ENCODE peak calls at places on chromosomes 3 and 15, in seven cellular contexts. One of them, this sample, is unnamed.
A peak's percentile ranks its signal among the peaks of the same experiment; 100 is the strongest.

GRCh38 chr3:32961189-32961715 is 9.8 kb downstream of the CCR4 start:
- DNase-seq in neuronal stem cell: no peak
- DNase-seq in trophoblast cell: no peak
- DNase-seq in IMR-90: no peak
- DNase-seq in H1: no peak
- DNase-seq in mesendoderm: no peak
- DNase-seq in mesenchymal stem cell: no peak
- DNase-seq in this sample: no peak

GRCh38 chr3:126312326-126312725 is 44.9 kb downstream of the KLF15 start:
- DNase-seq in mesendoderm: no peak
- DNase-seq in mesenchymal stem cell: no peak
- DNase-seq in trophoblast cell: no peak
- DNase-seq in H1: no peak
- DNase-seq in IMR-90: no peak
- DNase-seq in neuronal stem cell: no peak
- DNase-seq in this sample: no peak

GRCh38 chr15:93415576-93415975 is 326.6 kb upstream of the RGMA start:
- DNase-seq in neuronal stem cell: no peak
- DNase-seq in H1: no peak
- DNase-seq in IMR-90: no peak
- DNase-seq in trophoblast cell: no peak
- DNase-seq in mesenchymal stem cell: no peak
- DNase-seq in mesendoderm: no peak
- DNase-seq in this sample: no peak

GRCh38 chr3:66592061-66592875 is 91.4 kb upstream of the LRIG1 start:
- DNase-seq in trophoblast cell: no peak
- DNase-seq in H1: no peak
- DNase-seq in mesendoderm: peak; percentile 42
- DNase-seq in IMR-90: peak; percentile 58
- DNase-seq in neuronal stem cell: peak; percentile 70
- DNase-seq in mesenchymal stem cell: peak; percentile 24
- DNase-seq in this sample: no peak

GRCh38 chr3:72060447-72061034 is 275.6 kb upstream of the PROK2 start:
- DNase-seq in trophoblast cell: no peak
- DNase-seq in neuronal stem cell: no peak
- DNase-seq in mesenchymal stem cell: no peak
- DNase-seq in IMR-90: no peak
- DNase-seq in mesendoderm: no peak
- DNase-seq in H1: no peak
- DNase-seq in this sample: no peak

GRCh38 chr15:44265757-44266156 is 22.8 kb upstream of the GOLM2 start:
- DNase-seq in trophoblast cell: no peak
- DNase-seq in mesendoderm: no peak
- DNase-seq in H1: no peak
- DNase-seq in neuronal stem cell: no peak
- DNase-seq in IMR-90: no peak
- DNase-seq in mesenchymal stem cell: no peak
- DNase-seq in this sample: no peak

GRCh38 chr3:52094591-52095485 is 38.5 kb upstream of the DUSP7 start:
- DNase-seq in mesendoderm: no peak
- DNase-seq in trophoblast cell: no peak
- DNase-seq in IMR-90: no peak
- DNase-seq in H1: no peak
- DNase-seq in mesenchymal stem cell: no peak
- DNase-seq in neuronal stem cell: no peak
- DNase-seq in this sample: no peak

GRCh38 chr15:56616551-56616950 is 116.8 kb downstream of the ZNF280D start:
- DNase-seq in trophoblast cell: no peak
- DNase-seq in mesendoderm: no peak
- DNase-seq in mesenchymal stem cell: no peak
- DNase-seq in H1: no peak
- DNase-seq in IMR-90: no peak
- DNase-seq in neuronal stem cell: no peak
- DNase-seq in this sample: no peak

GRCh38 chr3:129613205-129613740 is 6.8 kb upstream of the PLXND1 start:
- DNase-seq in mesenchymal stem cell: no peak
- DNase-seq in mesendoderm: no peak
- DNase-seq in neuronal stem cell: no peak
- DNase-seq in H1: no peak
- DNase-seq in trophoblast cell: no peak
- DNase-seq in IMR-90: no peak
- DNase-seq in this sample: no peak

GRCh38 chr3:51773529-51773928 is 5.5 kb downstream of the IQCF6 start:
- DNase-seq in neuronal stem cell: no peak
- DNase-seq in IMR-90: no peak
- DNase-seq in H1: peak; percentile 13
- DNase-seq in trophoblast cell: no peak
- DNase-seq in mesendoderm: peak; percentile 39
- DNase-seq in mesenchymal stem cell: no peak
- DNase-seq in this sample: no peak

GRCh38 chr15:65512807-65513416 is 4.6 kb downstream of the DPP8 start:
- DNase-seq in mesenchymal stem cell: no peak
- DNase-seq in IMR-90: no peak
- DNase-seq in trophoblast cell: no peak
- DNase-seq in mesendoderm: no peak
- DNase-seq in H1: no peak
- DNase-seq in neuronal stem cell: no peak
- DNase-seq in this sample: no peak

GRCh38 chr3:120102674-120103073 is 8.4 kb upstream of the GSK3B start:
- DNase-seq in mesenchymal stem cell: no peak
- DNase-seq in mesendoderm: no peak
- DNase-seq in H1: no peak
- DNase-seq in trophoblast cell: no peak
- DNase-seq in IMR-90: no peak
- DNase-seq in neuronal stem cell: no peak
- DNase-seq in this sample: no peak

GRCh38 chr15:66754789-66755188 is 52.8 kb downstream of the SMAD6 start:
- DNase-seq in IMR-90: no peak
- DNase-seq in trophoblast cell: no peak
- DNase-seq in H1: no peak
- DNase-seq in mesenchymal stem cell: no peak
- DNase-seq in mesendoderm: no peak
- DNase-seq in neuronal stem cell: no peak
- DNase-seq in this sample: no peak

GRCh38 chr15:29124581-29125381 is 144.8 kb downstream of the NSMCE3 start:
- DNase-seq in H1: no peak
- DNase-seq in mesendoderm: peak; percentile 62
- DNase-seq in trophoblast cell: peak; percentile 77
- DNase-seq in IMR-90: peak; percentile 12
- DNase-seq in mesenchymal stem cell: no peak
- DNase-seq in neuronal stem cell: no peak
- DNase-seq in this sample: no peak

GRCh38 chr3:12187448-12188327 is 29.0 kb upstream of the TIMP4 start:
- DNase-seq in trophoblast cell: peak; percentile 31
- DNase-seq in mesendoderm: no peak
- DNase-seq in IMR-90: peak; percentile 71
- DNase-seq in H1: no peak
- DNase-seq in mesenchymal stem cell: peak; percentile 57
- DNase-seq in neuronal stem cell: no peak
- DNase-seq in this sample: no peak

GRCh38 chr15:86115138-86115801 is 35.6 kb downstream of the AGBL1 start:
- DNase-seq in IMR-90: no peak
- DNase-seq in trophoblast cell: no peak
- DNase-seq in mesenchymal stem cell: peak; percentile 0
- DNase-seq in neuronal stem cell: no peak
- DNase-seq in H1: no peak
- DNase-seq in mesendoderm: peak; percentile 18
- DNase-seq in this sample: no peak

GRCh38 chr15:71447328-71448250 is 332.3 kb downstream of the THSD4 start:
- DNase-seq in neuronal stem cell: no peak
- DNase-seq in mesendoderm: peak; percentile 73
- DNase-seq in mesenchymal stem cell: no peak
- DNase-seq in H1: no peak
- DNase-seq in IMR-90: peak; percentile 36
- DNase-seq in trophoblast cell: peak; percentile 63
- DNase-seq in this sample: peak; percentile 33
- H3K4ac ChIP-seq in neuronal stem cell: no peak overlapping the region
- H3K4ac ChIP-seq in mesendoderm: no peak overlapping the region
- H3K4ac ChIP-seq in mesenchymal stem cell: no peak overlapping the region
- H3K4ac ChIP-seq in H1: no peak overlapping the region
- H3K4ac ChIP-seq in IMR-90: peak overlapping the region; percentile 46
- H3K4ac ChIP-seq in trophoblast cell: no peak overlapping the region
- H3K4ac ChIP-seq in this sample: no peak overlapping the region

GRCh38 chr15:96339662-96340347 is 9.3 kb downstream of the NR2F2 start:
- DNase-seq in H1: no peak
- DNase-seq in mesendoderm: no peak
- DNase-seq in trophoblast cell: no peak
- DNase-seq in IMR-90: no peak
- DNase-seq in neuronal stem cell: no peak
- DNase-seq in mesenchymal stem cell: peak; percentile 53
- DNase-seq in this sample: no peak

GRCh38 chr15:96341465-96342142 is 11.1 kb downstream of the NR2F2 start:
- DNase-seq in IMR-90: no peak
- DNase-seq in neuronal stem cell: no peak
- DNase-seq in mesendoderm: no peak
- DNase-seq in H1: no peak
- DNase-seq in mesenchymal stem cell: peak; percentile 47
- DNase-seq in trophoblast cell: no peak
- DNase-seq in this sample: peak; percentile 62

GRCh38 chr15:96340348-96340610 is 9.8 kb downstream of the NR2F2 start:
- DNase-seq in mesenchymal stem cell: no peak
- DNase-seq in neuronal stem cell: no peak
- DNase-seq in H1: no peak
- DNase-seq in trophoblast cell: no peak
- DNase-seq in IMR-90: no peak
- DNase-seq in mesendoderm: no peak
- DNase-seq in this sample: no peak

GRCh38 chr15:96342143-96342466 is 11.6 kb downstream of the NR2F2 start:
- DNase-seq in IMR-90: no peak
- DNase-seq in mesenchymal stem cell: no peak
- DNase-seq in H1: no peak
- DNase-seq in mesendoderm: no peak
- DNase-seq in trophoblast cell: no peak
- DNase-seq in neuronal stem cell: no peak
- DNase-seq in this sample: no peak

GRCh38 chr15:96340611-96341464 is 10.3 kb downstream of the NR2F2 start:
- DNase-seq in mesendoderm: peak; percentile 84
- DNase-seq in IMR-90: peak; percentile 73
- DNase-seq in trophoblast cell: no peak
- DNase-seq in neuronal stem cell: peak; percentile 87
- DNase-seq in mesenchymal stem cell: peak; percentile 74
- DNase-seq in H1: no peak
- DNase-seq in this sample: peak; percentile 82
- H3K4ac ChIP-seq in mesendoderm: peak overlapping the region; percentile 26
- H3K4ac ChIP-seq in IMR-90: peak overlapping the region; percentile 98
- H3K4ac ChIP-seq in trophoblast cell: peak overlapping the region; percentile 37
- H3K4ac ChIP-seq in neuronal stem cell: no peak overlapping the region
- H3K4ac ChIP-seq in mesenchymal stem cell: peak overlapping the region; percentile 96
- H3K4ac ChIP-seq in H1: no peak overlapping the region
- H3K4ac ChIP-seq in this sample: no peak overlapping the region

GRCh38 chr15:84606653-84607120 is 5.9 kb downstream of the ZSCAN2 start:
- DNase-seq in IMR-90: no peak
- DNase-seq in trophoblast cell: no peak
- DNase-seq in neuronal stem cell: no peak
- DNase-seq in mesendoderm: no peak
- DNase-seq in H1: no peak
- DNase-seq in mesenchymal stem cell: no peak
- DNase-seq in this sample: no peak

GRCh38 chr15:84605225-84605882 is 4.5 kb downstream of the ZSCAN2 start:
- DNase-seq in mesendoderm: no peak
- DNase-seq in neuronal stem cell: no peak
- DNase-seq in IMR-90: peak; percentile 14
- DNase-seq in H1: no peak
- DNase-seq in trophoblast cell: no peak
- DNase-seq in mesenchymal stem cell: no peak
- DNase-seq in this sample: no peak

GRCh38 chr15:84601555-84601838 is 688 bp downstream of the ZSCAN2 start:
- DNase-seq in H1: no peak
- DNase-seq in neuronal stem cell: no peak
- DNase-seq in trophoblast cell: no peak
- DNase-seq in IMR-90: no peak
- DNase-seq in mesenchymal stem cell: no peak
- DNase-seq in mesendoderm: no peak
- DNase-seq in this sample: no peak

GRCh38 chr15:84604804-84605203 is 4.0 kb downstream of the ZSCAN2 start:
- DNase-seq in neuronal stem cell: no peak
- DNase-seq in trophoblast cell: no peak
- DNase-seq in H1: no peak
- DNase-seq in IMR-90: peak; percentile 5
- DNase-seq in mesenchymal stem cell: no peak
- DNase-seq in mesendoderm: no peak
- DNase-seq in this sample: no peak

DNA sequence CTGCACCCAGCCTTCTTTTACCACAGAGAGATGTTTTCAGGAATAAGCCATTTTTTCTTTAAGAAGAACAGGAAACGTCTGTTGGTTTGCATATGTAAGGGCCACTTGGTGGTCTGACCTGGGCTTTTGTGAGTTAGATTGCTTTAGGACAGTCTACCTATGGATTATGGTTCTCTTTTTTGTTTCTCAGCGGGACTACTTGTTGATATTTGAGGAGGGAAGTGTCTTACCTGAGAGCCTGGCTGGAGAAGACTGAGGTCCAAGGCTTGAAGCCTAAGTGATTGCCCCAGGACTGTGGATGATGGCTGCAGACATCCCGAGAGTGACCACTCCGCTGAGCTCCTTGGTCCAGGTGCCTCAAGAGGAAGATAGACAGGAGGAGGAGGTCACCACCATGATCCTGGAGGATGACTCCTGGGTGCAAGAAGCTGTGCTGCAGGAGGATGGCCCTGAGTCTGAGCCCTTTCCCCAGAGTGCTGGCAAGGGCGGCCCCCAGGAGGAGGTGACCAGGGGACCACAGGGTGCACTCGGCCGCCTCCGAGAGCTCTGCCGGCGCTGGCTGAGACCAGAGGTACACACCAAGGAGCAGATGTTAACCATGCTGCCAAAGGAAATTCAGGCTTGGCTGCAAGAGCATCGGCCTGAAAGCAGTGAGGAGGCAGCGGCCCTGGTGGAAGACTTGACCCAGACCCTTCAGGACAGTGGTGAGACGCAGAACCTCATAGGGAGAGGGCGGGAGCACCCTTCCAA is 3.0 kb downstream of the ZSCAN2 start:
- DNase-seq in neuronal stem cell: no peak
- DNase-seq in mesenchymal stem cell: no peak
- DNase-seq in H1: peak; percentile 47
- DNase-seq in IMR-90: no peak
- DNase-seq in trophoblast cell: no peak
- DNase-seq in mesendoderm: no peak
- DNase-seq in this sample: peak; percentile 66
- H3K4ac ChIP-seq in neuronal stem cell: no peak overlapping the region
- H3K4ac ChIP-seq in mesenchymal stem cell: no peak overlapping the region
- H3K4ac ChIP-seq in H1: peak overlapping the region; percentile 98
- H3K4ac ChIP-seq in IMR-90: no peak overlapping the region
- H3K4ac ChIP-seq in trophoblast cell: no peak overlapping the region
- H3K4ac ChIP-seq in mesendoderm: no peak overlapping the region
- H3K4ac ChIP-seq in this sample: no peak overlapping the region

GRCh38 chr15:35717721-35718120 is 171.8 kb upstream of the DPH6 start:
- DNase-seq in H1: no peak
- DNase-seq in neuronal stem cell: no peak
- DNase-seq in IMR-90: no peak
- DNase-seq in trophoblast cell: no peak
- DNase-seq in mesendoderm: peak; percentile 47
- DNase-seq in mesenchymal stem cell: no peak
- DNase-seq in this sample: no peak
- H3K4ac ChIP-seq in H1: no peak overlapping the region
- H3K4ac ChIP-seq in neuronal stem cell: no peak overlapping the region
- H3K4ac ChIP-seq in IMR-90: no peak overlapping the region
- H3K4ac ChIP-seq in trophoblast cell: no peak overlapping the region
- H3K4ac ChIP-seq in mesendoderm: no peak overlapping the region
- H3K4ac ChIP-seq in mesenchymal stem cell: no peak overlapping the region
- H3K4ac ChIP-seq in this sample: no peak overlapping the region

This sample was measured in H9.